ENCODE peak calls at places on chromosome 1, in five cellular contexts. F, Z, I, J and Q are unnamed samples.

GRCh38 chr1:7898962-7899361 is 41.7 kb downstream of the TNFRSF9 start:
- DNase-seq in F (no peak), Z (no peak), I (no peak), J (no peak), Q (no peak)

GRCh38 chr1:185376840-185377635 is 60.0 kb upstream of the IVNS1ABP start:
- DNase-seq in F (peak; percentile 27), Z (peak; percentile 68), I (no peak), J (no peak), Q (peak; percentile 54)

GRCh38 chr1:27235827-27236226 is 1.4 kb downstream of the WDTC1 start:
- DNase-seq in F (peak; percentile 14), Z (peak; percentile 28), I (no peak), J (no peak), Q (peak; percentile 37)

GRCh38 chr1:45769261-45769932 is 18.9 kb upstream of the IPP start:
- DNase-seq in F (peak; percentile 66), Z (peak; percentile 89), I (no peak), J (no peak), Q (peak; percentile 4)

GRCh38 chr1:162977944-162978568 is 91.1 kb upstream of the RGS4 start:
- DNase-seq in F (no peak), Z (no peak), I (no peak), J (no peak), Q (no peak)

GRCh38 chr1:112359961-112360767 is 35.9 kb upstream of the CTTNBP2NL start:
- DNase-seq in F (peak; percentile 97), Z (peak; percentile 95), I (no peak), J (no peak), Q (peak; percentile 53)

GRCh38 chr1:230682274-230682673 is 31.6 kb downstream of the AGT start:
- DNase-seq in F (no peak), Z (peak; percentile 5), I (no peak), J (no peak), Q (peak; percentile 38)

GRCh38 chr1:16145988-16146887 is 9.6 kb downstream of the EPHA2 start:
- DNase-seq in F (peak; percentile 95), Z (peak; percentile 96), I (peak; percentile 86), J (peak; percentile 75), Q (peak; percentile 80)

GRCh38 chr1:156406229-156406628 is 37.2 kb downstream of the RHBG start:
- DNase-seq in F (no peak), Z (no peak), I (no peak), J (no peak), Q (no peak)

GRCh38 chr1:10736623-10737267 is 59.7 kb downstream of the CASZ1 start:
- DNase-seq in F (no peak), Z (no peak), I (no peak), J (no peak), Q (no peak)

GRCh38 chr1:90198616-90199015 is 203.7 kb downstream of the ZNF326 start:
- DNase-seq in F (no peak), Z (no peak), I (no peak), J (no peak), Q (no peak)

GRCh38 chr1:232533328-232533727 is 96.6 kb downstream of the SIPA1L2 start:
- DNase-seq in F (no peak), Z (no peak), I (no peak), J (no peak), Q (no peak)

GRCh38 chr1:203148127-203148526 is 20.6 kb downstream of the ADORA1 start:
- DNase-seq in F (no peak), Z (no peak), I (no peak), J (no peak), Q (peak; percentile 68)
- TF ChIP-seq CTCF in F (peak; percentile 21), Z (peak; percentile 41), I (peak; percentile 30), J (peak; percentile 44), Q (peak; percentile 70)

DNA sequence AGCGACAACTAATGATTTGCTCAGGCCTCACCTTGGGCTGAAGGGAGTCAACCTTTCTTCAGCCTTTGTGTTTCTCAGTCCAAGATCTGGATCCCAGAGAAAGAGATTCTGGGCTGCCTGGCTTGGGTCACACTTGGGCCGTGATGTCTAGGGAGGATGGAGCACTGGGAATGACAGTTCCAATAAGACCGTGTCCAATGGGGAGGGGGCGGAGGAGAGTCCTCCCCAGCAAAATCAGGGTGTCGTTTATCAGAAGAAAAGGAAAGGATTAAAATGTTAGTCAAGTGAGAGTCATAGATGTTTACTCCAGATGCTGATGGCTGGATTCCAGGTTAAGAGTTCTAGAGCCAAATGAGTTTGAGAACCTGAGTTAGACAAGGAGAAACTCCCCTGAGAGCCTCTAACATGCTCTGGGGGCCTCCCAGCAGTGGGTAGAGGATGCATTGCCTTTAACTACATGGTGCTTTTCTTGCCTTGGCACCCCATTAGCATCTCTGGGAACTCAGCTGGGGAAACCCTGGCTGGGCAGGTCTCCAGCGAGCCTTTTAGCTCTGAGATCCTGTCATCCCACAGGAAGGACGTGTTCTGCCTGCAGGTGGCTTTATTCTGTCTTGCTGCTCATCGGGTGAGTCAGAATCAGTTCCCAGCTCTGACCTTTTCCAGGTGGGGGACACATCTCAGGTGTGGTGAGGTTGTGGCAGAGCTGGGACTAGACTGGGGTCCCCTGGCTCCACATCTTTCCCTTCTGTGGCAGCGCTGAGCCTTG is 22.2 kb downstream of the NIPAL3 start:
- DNase-seq in F (peak; percentile 18), Z (peak; percentile 27), I (no peak), J (no peak), Q (peak; percentile 28)
- TF ChIP-seq CTCF in F (no peak), Z (no peak), I (no peak), J (no peak), Q (no peak)

GRCh38 chr1:223084466-223084865 is 58.6 kb downstream of the TLR5 start:
- DNase-seq in F (no peak), Z (no peak), I (no peak), J (no peak), Q (no peak)

GRCh38 chr1:223079498-223079897 is 63.5 kb downstream of the TLR5 start:
- DNase-seq in F (no peak), Z (no peak), I (no peak), J (no peak), Q (no peak)

GRCh38 chr1:223077434-223077833 is 65.6 kb downstream of the TLR5 start:
- DNase-seq in F (no peak), Z (no peak), I (no peak), J (no peak), Q (no peak)

GRCh38 chr1:223076382-223076781 is 66.7 kb downstream of the TLR5 start:
- DNase-seq in F (peak; percentile 28), Z (no peak), I (no peak), J (no peak), Q (no peak)

GRCh38 chr1:223081181-223081994 is 61.7 kb downstream of the TLR5 start:
- DNase-seq in F (peak; percentile 93), Z (peak; percentile 87), I (peak; percentile 90), J (peak; percentile 83), Q (peak; percentile 100)
- TF ChIP-seq CTCF in F (peak; percentile 84), Z (peak; percentile 89), I (peak; percentile 98), J (peak; percentile 96), Q (peak; percentile 100)

DNA sequence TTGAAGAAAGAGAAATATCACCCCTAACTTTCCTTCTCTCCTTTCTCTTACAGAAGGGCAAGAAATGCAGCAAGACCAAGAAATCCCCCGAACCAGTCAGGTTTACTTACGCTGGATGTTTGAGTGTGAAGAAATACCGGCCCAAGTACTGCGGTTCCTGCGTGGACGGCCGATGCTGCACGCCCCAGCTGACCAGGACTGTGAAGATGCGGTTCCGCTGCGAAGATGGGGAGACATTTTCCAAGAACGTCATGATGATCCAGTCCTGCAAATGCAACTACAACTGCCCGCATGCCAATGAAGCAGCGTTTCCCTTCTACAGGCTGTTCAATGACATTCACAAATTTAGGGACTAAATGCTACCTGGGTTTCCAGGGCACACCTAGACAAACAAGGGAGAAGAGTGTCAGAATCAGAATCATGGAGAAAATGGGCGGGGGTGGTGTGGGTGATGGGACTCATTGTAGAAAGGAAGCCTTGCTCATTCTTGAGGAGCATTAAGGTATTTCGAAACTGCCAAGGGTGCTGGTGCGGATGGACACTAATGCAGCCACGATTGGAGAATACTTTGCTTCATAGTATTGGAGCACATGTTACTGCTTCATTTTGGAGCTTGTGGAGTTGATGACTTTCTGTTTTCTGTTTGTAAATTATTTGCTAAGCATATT is 2.3 kb downstream of the CCN1 start:
- DNase-seq in F (peak; percentile 74), Z (peak; percentile 72), I (no peak), J (no peak), Q (peak; percentile 73)
- TF ChIP-seq CTCF in F (peak; percentile 1), Z (no peak), I (no peak), J (no peak), Q (no peak)

GRCh38 chr1:108327534-108328462 is 83.9 kb upstream of the NBPF4 start:
- DNase-seq in F (no peak), Z (peak; percentile 1), I (peak; percentile 3), J (no peak), Q (peak; percentile 20)
- TF ChIP-seq CTCF in F (no peak), Z (peak; percentile 29), I (no peak), J (peak; percentile 28), Q (peak; percentile 9)

GRCh38 chr1:1345860-1346500 is 3.2 kb downstream of the DVL1 start:
- DNase-seq in F (no peak), Z (no peak), I (no peak), J (no peak), Q (peak; percentile 59)

GRCh38 chr1:1346501-1346890 is 2.7 kb downstream of the DVL1 start:
- DNase-seq in F (no peak), Z (no peak), I (no peak), J (no peak), Q (no peak)

GRCh38 chr1:1343811-1344421 is 5.3 kb downstream of the DVL1 start:
- DNase-seq in F (no peak), Z (no peak), I (no peak), J (no peak), Q (no peak)

GRCh38 chr1:1345384-1345783 is 3.8 kb downstream of the DVL1 start:
- DNase-seq in F (no peak), Z (no peak), I (no peak), J (no peak), Q (no peak)

DNA sequence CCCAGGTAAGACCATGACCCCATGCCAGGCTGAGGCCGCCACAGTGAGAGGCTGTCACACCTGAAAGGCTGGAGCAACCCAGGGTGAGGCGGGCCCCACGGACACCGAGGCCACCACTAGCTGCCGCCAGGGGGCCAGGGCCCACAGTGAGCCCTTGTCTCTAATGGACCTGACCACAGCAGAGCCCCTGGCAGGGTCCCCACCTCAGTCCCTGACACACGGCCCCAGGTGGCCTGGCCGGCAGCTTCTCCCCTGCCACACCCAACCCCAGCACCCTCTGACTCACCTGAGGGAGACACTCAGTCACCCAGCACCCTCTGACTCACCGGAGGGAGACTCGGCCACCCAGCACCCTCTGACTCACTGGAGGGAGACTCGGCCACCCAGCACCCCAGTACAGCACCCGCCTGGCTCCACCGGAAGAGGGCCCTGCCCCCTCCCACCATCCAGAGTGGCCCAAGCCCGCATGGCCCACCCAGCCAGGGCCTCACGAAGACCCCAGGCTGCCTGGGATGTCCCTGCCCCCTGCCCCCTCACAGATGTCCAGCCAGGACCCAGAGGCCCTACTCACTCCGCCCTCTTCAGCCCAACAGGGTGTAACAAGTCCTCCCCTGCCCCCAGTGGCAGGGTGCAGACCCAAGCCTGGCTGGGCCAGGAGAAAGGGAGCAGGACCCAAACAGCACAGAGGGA is 4.4 kb downstream of the DVL1 start:
- DNase-seq in F (no peak), Z (peak; percentile 51), I (peak; percentile 64), J (peak; percentile 48), Q (peak; percentile 97)
- TF ChIP-seq CTCF in F (peak; percentile 54), Z (peak; percentile 60), I (peak; percentile 56), J (peak; percentile 66), Q (peak; percentile 39)

DNA sequence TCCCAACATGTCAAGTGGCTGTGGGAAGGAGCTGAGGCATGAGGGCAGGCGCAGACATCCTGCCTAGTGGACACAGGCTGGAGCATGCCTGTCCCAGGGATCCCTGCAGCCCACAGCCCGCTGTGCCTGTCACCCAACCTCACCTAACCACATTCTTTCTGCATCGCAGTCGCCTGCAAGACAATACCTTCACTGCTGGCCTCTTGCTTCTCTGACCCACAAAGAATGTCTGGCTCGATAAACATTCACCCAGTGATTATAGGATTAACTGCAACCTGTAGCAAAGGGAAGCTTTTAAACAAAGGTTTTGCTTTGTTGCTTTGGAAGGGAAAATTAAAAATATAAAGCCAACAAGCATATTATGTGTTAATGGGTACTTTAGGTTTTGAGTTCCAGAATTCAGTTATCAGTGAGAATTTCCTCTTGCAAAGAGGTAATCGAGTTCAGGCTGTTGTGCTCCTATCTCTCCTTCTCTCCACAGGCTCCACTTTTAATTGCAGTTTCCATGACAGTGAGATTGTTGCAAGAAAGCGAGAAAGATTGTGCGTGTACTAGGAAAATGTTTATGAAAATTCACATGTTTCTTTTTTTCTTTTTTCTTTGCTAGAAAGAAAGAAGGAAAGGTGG is 40.0 kb upstream of the ZNF648 start:
- DNase-seq in F (no peak), Z (no peak), I (peak; percentile 20), J (peak; percentile 48), Q (no peak)
- TF ChIP-seq CTCF in F (no peak), Z (no peak), I (no peak), J (no peak), Q (no peak)